ENCODE peak calls at places on chromosomes 13 and 19, in ten cellular contexts. One of them, this sample, is unnamed. For H3K4me1, the result is how much of the 10 kb centered on the place peaks cover.

GRCh38 chr13:97648171-97648880 is 214.4 kb downstream of the RAP2A start:
- DNase-seq in uterus: no peak
- DNase-seq in colonic mucosa: no peak
- DNase-seq in breast epithelium: no peak
- DNase-seq in heart right ventricle: no peak
- DNase-seq in left ventricle myocardium inferior: no peak
- DNase-seq in neural progenitor cell: no peak
- DNase-seq in PC-3: no peak
- DNase-seq in tibial nerve: no peak
- DNase-seq in CD8-positive, alpha-beta T cell: no peak
- DNase-seq in this sample: no peak

GRCh38 chr13:98919566-98919965 is 58.3 kb downstream of the DOCK9 start:
- DNase-seq in uterus: no peak
- DNase-seq in colonic mucosa: no peak
- DNase-seq in breast epithelium: no peak
- DNase-seq in heart right ventricle: no peak
- DNase-seq in left ventricle myocardium inferior: no peak
- DNase-seq in neural progenitor cell: no peak
- DNase-seq in PC-3: no peak
- DNase-seq in tibial nerve: no peak
- DNase-seq in CD8-positive, alpha-beta T cell: no peak
- DNase-seq in this sample: no peak

GRCh38 chr19:9161427-9161826 is 17.4 kb upstream of the OR7D2 start:
- DNase-seq in uterus: no peak
- DNase-seq in colonic mucosa: no peak
- DNase-seq in breast epithelium: no peak
- DNase-seq in heart right ventricle: no peak
- DNase-seq in left ventricle myocardium inferior: no peak
- DNase-seq in neural progenitor cell: no peak
- DNase-seq in PC-3: no peak
- DNase-seq in tibial nerve: no peak
- DNase-seq in CD8-positive, alpha-beta T cell: no peak
- DNase-seq in this sample: no peak

GRCh38 chr13:99129050-99129449 is 71.6 kb upstream of the UBAC2 start:
- DNase-seq in uterus: no peak
- DNase-seq in colonic mucosa: no peak
- DNase-seq in breast epithelium: no peak
- DNase-seq in heart right ventricle: no peak
- DNase-seq in left ventricle myocardium inferior: no peak
- DNase-seq in neural progenitor cell: no peak
- DNase-seq in PC-3: no peak
- DNase-seq in tibial nerve: no peak
- DNase-seq in CD8-positive, alpha-beta T cell: no peak
- DNase-seq in this sample: no peak

GRCh38 chr19:55704494-55705245 is 29.6 kb downstream of the EPN1 start:
- DNase-seq in uterus: no peak
- DNase-seq in colonic mucosa: no peak
- DNase-seq in breast epithelium: no peak
- DNase-seq in heart right ventricle: no peak
- DNase-seq in left ventricle myocardium inferior: no peak
- DNase-seq in neural progenitor cell: no peak
- DNase-seq in PC-3: no peak
- DNase-seq in tibial nerve: no peak
- DNase-seq in CD8-positive, alpha-beta T cell: no peak
- DNase-seq in this sample: no peak

GRCh38 chr13:110506859-110507566 is 54.5 kb downstream of the RAB20 start:
- DNase-seq in uterus: no peak
- DNase-seq in colonic mucosa: peak
- DNase-seq in breast epithelium: peak
- DNase-seq in heart right ventricle: peak
- DNase-seq in left ventricle myocardium inferior: peak
- DNase-seq in neural progenitor cell: no peak
- DNase-seq in PC-3: peak
- DNase-seq in tibial nerve: peak
- DNase-seq in CD8-positive, alpha-beta T cell: no peak
- DNase-seq in this sample: peak

GRCh38 chr19:48090281-48090802 is 20.3 kb downstream of the PLA2G4C start:
- DNase-seq in uterus: no peak
- DNase-seq in colonic mucosa: peak
- DNase-seq in breast epithelium: peak
- DNase-seq in heart right ventricle: no peak
- DNase-seq in left ventricle myocardium inferior: no peak
- DNase-seq in neural progenitor cell: no peak
- DNase-seq in PC-3: no peak
- DNase-seq in tibial nerve: no peak
- DNase-seq in CD8-positive, alpha-beta T cell: no peak
- DNase-seq in this sample: no peak

GRCh38 chr13:41465215-41465907 is 8.0 kb downstream of the RGCC start:
- DNase-seq in uterus: no peak
- DNase-seq in colonic mucosa: peak
- DNase-seq in breast epithelium: no peak
- DNase-seq in heart right ventricle: peak
- DNase-seq in left ventricle myocardium inferior: peak
- DNase-seq in neural progenitor cell: no peak
- DNase-seq in PC-3: peak
- DNase-seq in tibial nerve: no peak
- DNase-seq in CD8-positive, alpha-beta T cell: peak
- DNase-seq in this sample: no peak

GRCh38 chr19:11234486-11235075 is 4.8 kb upstream of the ANGPTL8 start:
- DNase-seq in uterus: no peak
- DNase-seq in colonic mucosa: no peak
- DNase-seq in breast epithelium: no peak
- DNase-seq in heart right ventricle: no peak
- DNase-seq in left ventricle myocardium inferior: no peak
- DNase-seq in neural progenitor cell: no peak
- DNase-seq in PC-3: peak
- DNase-seq in tibial nerve: no peak
- DNase-seq in CD8-positive, alpha-beta T cell: no peak
- DNase-seq in this sample: no peak

GRCh38 chr19:2556221-2557092 is 80.5 kb downstream of the GADD45B start:
- DNase-seq in uterus: no peak
- DNase-seq in colonic mucosa: no peak
- DNase-seq in breast epithelium: no peak
- DNase-seq in heart right ventricle: no peak
- DNase-seq in left ventricle myocardium inferior: peak
- DNase-seq in neural progenitor cell: no peak
- DNase-seq in PC-3: no peak
- DNase-seq in tibial nerve: no peak
- DNase-seq in CD8-positive, alpha-beta T cell: no peak
- DNase-seq in this sample: no peak

GRCh38 chr19:58385313-58386165 is 1.5 kb upstream of the RPS5 start:
- DNase-seq in uterus: no peak
- DNase-seq in colonic mucosa: no peak
- DNase-seq in breast epithelium: no peak
- DNase-seq in heart right ventricle: no peak
- DNase-seq in left ventricle myocardium inferior: no peak
- DNase-seq in neural progenitor cell: no peak
- DNase-seq in PC-3: no peak
- DNase-seq in tibial nerve: no peak
- DNase-seq in CD8-positive, alpha-beta T cell: no peak
- DNase-seq in this sample: no peak

GRCh38 chr13:93262729-93263128 is 36.1 kb downstream of the GPC6 start:
- DNase-seq in uterus: no peak
- DNase-seq in colonic mucosa: no peak
- DNase-seq in breast epithelium: no peak
- DNase-seq in heart right ventricle: no peak
- DNase-seq in left ventricle myocardium inferior: no peak
- DNase-seq in neural progenitor cell: no peak
- DNase-seq in PC-3: peak
- DNase-seq in tibial nerve: no peak
- DNase-seq in CD8-positive, alpha-beta T cell: no peak
- DNase-seq in this sample: no peak

GRCh38 chr13:41050041-41050440 is 11.3 kb upstream of the WBP4 start:
- DNase-seq in uterus: no peak
- DNase-seq in colonic mucosa: no peak
- DNase-seq in breast epithelium: no peak
- DNase-seq in heart right ventricle: no peak
- DNase-seq in left ventricle myocardium inferior: no peak
- DNase-seq in neural progenitor cell: no peak
- DNase-seq in PC-3: no peak
- DNase-seq in tibial nerve: no peak
- DNase-seq in CD8-positive, alpha-beta T cell: no peak
- DNase-seq in this sample: no peak

DNA sequence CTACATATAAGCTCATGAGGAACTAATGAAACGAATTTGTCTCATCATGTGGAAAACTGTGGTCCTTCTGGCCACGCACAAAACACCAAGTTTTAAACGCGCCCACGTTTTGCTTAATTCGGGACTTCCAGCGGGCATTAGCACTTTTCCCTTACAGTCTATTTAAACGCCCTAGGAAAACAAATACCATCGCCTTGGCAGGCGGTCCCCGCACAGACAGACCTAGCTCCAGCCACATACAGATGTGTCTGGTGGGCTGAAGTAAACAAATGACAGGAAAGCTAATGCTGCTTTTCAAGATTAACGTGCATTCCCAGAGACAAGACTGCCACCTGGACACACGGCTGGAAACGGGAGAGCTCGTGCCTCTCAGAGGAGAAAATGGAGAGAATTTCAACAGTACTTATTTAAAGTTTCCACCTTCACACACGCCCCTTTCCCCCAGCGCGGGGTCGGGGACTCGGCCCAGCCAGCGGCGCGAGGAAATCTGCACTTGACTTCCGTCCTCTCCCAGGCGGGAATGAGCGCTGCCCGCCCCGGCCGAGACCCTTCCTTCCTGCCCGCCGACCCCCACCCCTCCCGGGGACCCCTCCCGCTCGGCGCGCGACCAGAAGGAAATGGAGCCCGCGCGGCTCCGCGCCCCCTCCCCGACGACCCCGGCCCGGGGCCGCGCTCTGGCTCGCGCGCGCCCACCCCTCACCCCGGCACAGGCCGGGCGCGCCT is 929 bp downstream of the USP12 start:
- DNase-seq in uterus: peak
- DNase-seq in colonic mucosa: peak
- DNase-seq in breast epithelium: no peak
- DNase-seq in heart right ventricle: peak
- DNase-seq in left ventricle myocardium inferior: peak
- DNase-seq in neural progenitor cell: peak
- DNase-seq in PC-3: peak
- DNase-seq in tibial nerve: peak
- DNase-seq in CD8-positive, alpha-beta T cell: peak
- DNase-seq in this sample: peak
- TF ChIP-seq CTCF in uterus: no peak
- TF ChIP-seq CTCF in colonic mucosa: no peak
- TF ChIP-seq CTCF in breast epithelium: no peak
- TF ChIP-seq CTCF in heart right ventricle: no peak
- TF ChIP-seq CTCF in left ventricle myocardium inferior: no peak
- TF ChIP-seq CTCF in neural progenitor cell: no peak
- TF ChIP-seq CTCF in PC-3: no peak
- TF ChIP-seq CTCF in tibial nerve: no peak
- TF ChIP-seq CTCF in CD8-positive, alpha-beta T cell: no peak
- TF ChIP-seq CTCF in this sample: no peak

DNA sequence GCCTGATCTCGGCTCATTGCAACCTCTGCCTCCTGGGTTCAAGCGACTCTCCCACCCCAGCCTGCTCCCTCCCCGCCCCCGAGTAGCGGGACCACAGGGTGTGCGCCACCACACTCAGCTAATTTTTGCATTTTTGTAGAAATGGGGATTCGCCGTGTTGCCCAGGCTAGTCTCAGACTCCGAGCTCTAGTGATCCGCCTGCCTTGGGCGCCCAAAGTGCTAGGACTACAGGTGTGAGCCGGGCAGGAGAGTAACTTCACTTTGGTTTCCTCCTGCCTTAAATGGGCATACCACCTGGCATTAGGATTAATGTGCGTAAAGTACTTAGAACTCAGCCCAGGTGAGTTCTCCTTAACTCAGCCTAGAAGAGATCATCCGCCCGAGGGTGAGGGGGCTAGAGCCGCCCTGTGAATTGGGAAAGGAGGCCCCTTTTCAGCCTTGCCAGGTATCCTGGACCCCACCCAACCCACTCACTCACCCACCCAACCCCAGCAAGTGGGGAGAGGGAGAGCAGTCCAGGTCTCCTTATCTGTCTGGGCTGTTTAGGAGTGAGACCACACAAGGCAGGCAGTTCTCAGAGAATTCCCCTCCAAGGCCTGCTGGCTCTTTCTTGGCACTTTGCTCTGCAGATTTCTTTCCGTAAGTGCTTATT is 1.3 kb upstream of the ZFP36 start:
- DNase-seq in uterus: peak
- DNase-seq in colonic mucosa: no peak
- DNase-seq in breast epithelium: no peak
- DNase-seq in heart right ventricle: no peak
- DNase-seq in left ventricle myocardium inferior: no peak
- DNase-seq in neural progenitor cell: no peak
- DNase-seq in PC-3: no peak
- DNase-seq in tibial nerve: no peak
- DNase-seq in CD8-positive, alpha-beta T cell: no peak
- DNase-seq in this sample: no peak
- H3K4me1 ChIP-seq in uterus: under half
- H3K4me1 ChIP-seq in colonic mucosa: under half
- H3K4me1 ChIP-seq in breast epithelium: under half
- H3K4me1 ChIP-seq in heart right ventricle: half or more
- H3K4me1 ChIP-seq in left ventricle myocardium inferior: half or more
- H3K4me1 ChIP-seq in neural progenitor cell: under half
- H3K4me1 ChIP-seq in PC-3: under half
- H3K4me1 ChIP-seq in tibial nerve: half or more
- H3K4me1 ChIP-seq in CD8-positive, alpha-beta T cell: half or more
- H3K4me1 ChIP-seq in this sample: under half

GRCh38 chr19:18612051-18612771 is 459 bp upstream of the TMEM59L start:
- DNase-seq in uterus: no peak
- DNase-seq in colonic mucosa: no peak
- DNase-seq in breast epithelium: no peak
- DNase-seq in heart right ventricle: no peak
- DNase-seq in left ventricle myocardium inferior: no peak
- DNase-seq in neural progenitor cell: peak
- DNase-seq in PC-3: no peak
- DNase-seq in tibial nerve: no peak
- DNase-seq in CD8-positive, alpha-beta T cell: no peak
- DNase-seq in this sample: no peak
- H3K4me3 ChIP-seq in uterus: peak
- H3K4me3 ChIP-seq in colonic mucosa: peak
- H3K4me3 ChIP-seq in breast epithelium: peak
- H3K4me3 ChIP-seq in heart right ventricle: peak
- H3K4me3 ChIP-seq in left ventricle myocardium inferior: peak
- H3K4me3 ChIP-seq in neural progenitor cell: peak
- H3K4me3 ChIP-seq in PC-3: peak
- H3K4me3 ChIP-seq in tibial nerve: peak
- H3K4me3 ChIP-seq in CD8-positive, alpha-beta T cell: peak
- H3K4me3 ChIP-seq in this sample: peak

DNA sequence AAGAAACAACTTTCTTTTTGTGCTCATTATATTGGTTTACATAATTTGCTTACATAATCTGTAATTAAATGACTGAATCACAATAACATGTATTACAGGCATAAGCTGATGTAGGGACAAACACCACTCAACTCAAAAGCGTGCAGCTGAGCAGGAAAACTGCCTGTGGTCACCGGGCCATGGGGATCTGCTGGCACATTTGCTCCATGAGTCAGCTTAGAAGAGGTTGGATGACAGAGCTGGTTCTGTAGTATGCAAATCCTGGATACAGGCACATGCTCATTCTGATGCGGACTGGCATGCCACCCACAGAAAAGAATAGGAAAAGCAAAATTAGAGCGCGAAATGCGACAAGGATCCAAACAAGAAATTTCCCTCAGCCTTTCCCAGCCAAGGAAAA is 128.6 kb downstream of the USP12 start:
- DNase-seq in uterus: no peak
- DNase-seq in colonic mucosa: no peak
- DNase-seq in breast epithelium: peak
- DNase-seq in heart right ventricle: no peak
- DNase-seq in left ventricle myocardium inferior: no peak
- DNase-seq in neural progenitor cell: no peak
- DNase-seq in PC-3: peak
- DNase-seq in tibial nerve: peak
- DNase-seq in CD8-positive, alpha-beta T cell: no peak
- DNase-seq in this sample: no peak
- TF ChIP-seq CTCF in uterus: no peak
- TF ChIP-seq CTCF in colonic mucosa: no peak
- TF ChIP-seq CTCF in breast epithelium: no peak
- TF ChIP-seq CTCF in heart right ventricle: no peak
- TF ChIP-seq CTCF in left ventricle myocardium inferior: no peak
- TF ChIP-seq CTCF in neural progenitor cell: no peak
- TF ChIP-seq CTCF in PC-3: no peak
- TF ChIP-seq CTCF in tibial nerve: no peak
- TF ChIP-seq CTCF in CD8-positive, alpha-beta T cell: no peak
- TF ChIP-seq CTCF in this sample: no peak